ENCODE peak calls at places on chromosomes 13 and 19, in nine cellular contexts. G is fibroblast of lung, D is SK-N-SH, H is neural progenitor cell, W is ovary, U is left ventricle myocardium inferior, V is cardiac fibroblast, L is thoracic aorta, C is AG04450. R is an unnamed sample.

GRCh38 chr19:41443813-41444455 is 978 bp downstream of the ERICH4 start:
- DNase-seq in G (no peak), D (no peak), H (no peak), W (no peak), U (no peak), V (no peak), L (no peak), C (no peak), R (no peak)

GRCh38 chr13:40402931-40403412 is 263.5 kb downstream of the FOXO1 start:
- DNase-seq in G (peak), D (no peak), H (no peak), W (peak), U (no peak), V (peak), L (no peak), C (no peak), R (peak)

GRCh38 chr13:100306444-100306999 is 217.6 kb downstream of the PCCA start:
- DNase-seq in G (no peak), D (no peak), H (no peak), W (no peak), U (no peak), V (no peak), L (no peak), C (no peak), R (peak)

GRCh38 chr19:47781590-47782318 is 3.3 kb downstream of the SELENOW start:
- DNase-seq in G (no peak), D (no peak), H (no peak), W (peak), U (peak), V (no peak), L (no peak), C (no peak), R (peak)

GRCh38 chr19:1250374-1251232 is 2.2 kb downstream of the MIDN start:
- DNase-seq in G (peak), D (peak), H (peak), W (peak), U (peak), V (peak), L (no peak), C (no peak), R (peak)

GRCh38 chr19:38862321-38863059 is 12.7 kb upstream of the HNRNPL start:
- DNase-seq in G (peak), D (peak), H (peak), W (no peak), U (no peak), V (no peak), L (no peak), C (no peak), R (no peak)

GRCh38 chr13:94825507-94825906 is 113.2 kb upstream of the SOX21 start:
- DNase-seq in G (peak), D (peak), H (peak), W (peak), U (peak), V (peak), L (no peak), C (no peak), R (peak)

GRCh38 chr19:2242811-2243210 is 6.2 kb downstream of the SF3A2 start:
- DNase-seq in G (no peak), D (no peak), H (no peak), W (no peak), U (no peak), V (no peak), L (no peak), C (no peak), R (no peak)

GRCh38 chr13:23160241-23161175 is 20.3 kb upstream of the SGCG start:
- DNase-seq in G (peak), D (no peak), H (peak), W (no peak), U (no peak), V (no peak), L (no peak), C (no peak), R (no peak)

GRCh38 chr13:32426981-32427851 is 714 bp downstream of the N4BP2L1 start:
- DNase-seq in G (no peak), D (peak), H (peak), W (peak), U (peak), V (peak), L (no peak), C (no peak), R (peak)

GRCh38 chr19:17859533-17860330 is at the start of gene RPL18A:
- DNase-seq in G (peak), D (peak), H (peak), W (peak), U (peak), V (peak), L (peak), C (peak), R (peak)

GRCh38 chr19:17855333-17856152 is 4.2 kb upstream of the RPL18A start:
- DNase-seq in G (peak), D (peak), H (peak), W (peak), U (peak), V (peak), L (no peak), C (no peak), R (peak)

GRCh38 chr19:17848598-17849292 is 963 bp upstream of the JAK3 start:
- DNase-seq in G (no peak), D (peak), H (peak), W (no peak), U (no peak), V (no peak), L (no peak), C (no peak), R (no peak)

GRCh38 chr19:17854061-17854460 is 5.6 kb upstream of the RPL18A start:
- DNase-seq in G (no peak), D (no peak), H (no peak), W (no peak), U (no peak), V (no peak), L (no peak), C (no peak), R (no peak)
- TF ChIP-seq CTCF in G (no peak), D (no peak), H (no peak), W (no peak), U (no peak), V (no peak), L (no peak), C (no peak), R (no peak)

DNA sequence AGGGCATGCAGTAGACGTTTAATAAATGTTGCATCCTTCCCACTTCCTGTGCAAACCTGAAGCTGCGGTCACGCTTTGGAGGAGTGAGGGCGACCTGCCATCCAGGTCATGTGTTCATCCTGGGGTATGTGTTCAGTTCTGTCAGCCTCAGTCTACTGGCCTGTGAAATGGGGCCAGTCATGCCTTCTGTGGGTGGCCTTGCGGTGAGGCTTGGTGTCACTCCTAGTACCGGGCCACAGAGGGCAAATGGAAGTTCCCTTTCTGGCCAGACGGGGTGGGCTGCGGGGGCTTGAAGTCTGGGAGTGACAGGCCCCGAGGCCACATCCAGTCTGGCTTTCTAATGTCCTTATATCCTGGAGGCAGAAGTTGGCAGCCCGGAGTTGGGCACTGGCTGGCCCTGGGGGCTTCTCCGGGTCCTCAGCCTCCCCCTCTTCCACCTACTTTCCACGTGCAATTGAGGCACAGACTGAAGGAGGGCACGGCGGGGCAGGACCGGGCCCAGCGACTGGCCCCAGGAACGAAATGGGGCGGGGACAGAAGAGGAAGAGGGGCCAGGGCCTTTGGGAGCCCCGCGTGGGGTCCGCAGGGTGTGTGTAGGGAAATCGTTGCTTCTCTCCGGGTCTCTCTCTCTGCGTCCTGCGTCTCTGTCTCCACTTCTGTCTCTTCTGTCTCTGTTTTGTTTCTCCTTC is 11.1 kb downstream of the PDE4A start:
- DNase-seq in G (no peak), D (peak), H (no peak), W (no peak), U (peak), V (peak), L (no peak), C (no peak), R (no peak)
- H3K4me3 ChIP-seq in G (peak), D (peak), H (peak), W (peak), U (peak), V (peak), L (peak), C (peak), R (peak)

DNA sequence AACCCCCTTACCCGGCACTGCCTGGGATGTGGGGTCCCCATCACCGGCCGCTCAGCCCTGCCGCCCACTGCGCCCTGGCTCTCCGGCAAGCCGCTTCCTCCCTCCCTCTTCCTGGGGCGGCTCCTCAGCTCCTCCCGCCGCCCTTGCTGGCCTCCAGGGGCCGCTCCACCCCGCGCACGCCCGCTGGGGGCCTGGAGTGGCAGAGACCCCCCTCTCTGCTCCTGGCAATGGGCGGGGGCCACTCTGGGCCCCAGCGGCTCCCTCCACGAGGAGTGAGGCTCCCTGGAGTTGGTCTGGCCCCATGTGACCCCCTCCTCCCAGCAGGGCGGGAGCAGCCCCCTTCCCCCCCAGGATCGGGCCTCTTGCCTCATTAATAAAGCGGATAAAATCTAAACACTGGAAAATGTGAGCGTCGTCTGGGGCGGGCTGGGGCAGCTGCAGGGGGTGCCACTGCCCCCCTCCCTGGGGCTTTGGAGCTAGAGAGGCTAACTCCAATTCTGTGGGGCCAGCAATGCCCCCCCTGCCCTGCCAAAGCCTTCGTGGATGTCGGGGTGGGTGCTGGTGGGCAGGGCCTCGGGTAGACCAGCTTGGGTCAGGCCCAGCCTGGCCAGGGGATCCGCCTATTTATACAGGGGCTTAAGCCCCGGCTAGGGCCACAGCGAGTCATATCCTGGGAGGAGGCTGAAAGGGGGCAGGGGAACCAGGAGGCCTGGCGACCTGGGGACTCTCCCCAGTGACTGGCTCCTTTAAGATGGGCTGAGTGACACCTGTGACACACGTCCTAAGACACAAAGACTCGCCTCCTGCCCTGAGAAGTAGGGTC is at the start of gene PTGER1:
- DNase-seq in G (peak), D (peak), H (peak), W (no peak), U (no peak), V (peak), L (no peak), C (no peak), R (peak)
- TF ChIP-seq CTCF in G (peak), D (peak), H (peak), W (no peak), U (peak), V (peak), L (no peak), C (peak), R (peak)

GRCh38 chr13:66425741-66426140 is 804.4 kb downstream of the PCDH9 start:
- DNase-seq in G (peak), D (no peak), H (no peak), W (no peak), U (no peak), V (peak), L (no peak), C (no peak), R (peak)
- H3K4me3 ChIP-seq in G (no peak), D (no peak), H (no peak), W (no peak), U (no peak), V (no peak), L (no peak), C (no peak), R (no peak)

DNA sequence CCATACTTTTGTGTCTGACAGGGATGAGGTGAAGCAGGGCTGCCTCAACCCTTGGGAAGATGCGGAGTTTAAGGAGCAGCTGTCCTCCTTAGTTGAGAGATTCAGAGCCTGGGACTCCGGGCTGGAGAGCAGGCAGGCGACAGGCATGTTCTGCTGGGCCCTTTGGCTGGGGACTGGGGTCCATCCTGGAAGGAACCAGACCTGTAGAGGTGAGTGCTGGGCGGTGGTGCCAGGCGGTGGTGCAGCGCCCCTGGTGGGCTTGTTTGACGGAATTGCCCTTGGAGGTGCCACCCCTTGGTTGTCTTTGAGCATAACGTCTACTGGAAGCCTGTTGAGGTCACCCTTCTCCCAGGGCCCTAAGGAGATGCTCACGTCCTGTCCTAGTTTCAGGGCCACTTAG is 20.6 kb upstream of the SLC15A1 start:
- DNase-seq in G (no peak), D (no peak), H (no peak), W (no peak), U (no peak), V (no peak), L (no peak), C (no peak), R (no peak)
- TF ChIP-seq CTCF in G (no peak), D (no peak), H (peak), W (no peak), U (no peak), V (no peak), L (no peak), C (no peak), R (no peak)

DNA sequence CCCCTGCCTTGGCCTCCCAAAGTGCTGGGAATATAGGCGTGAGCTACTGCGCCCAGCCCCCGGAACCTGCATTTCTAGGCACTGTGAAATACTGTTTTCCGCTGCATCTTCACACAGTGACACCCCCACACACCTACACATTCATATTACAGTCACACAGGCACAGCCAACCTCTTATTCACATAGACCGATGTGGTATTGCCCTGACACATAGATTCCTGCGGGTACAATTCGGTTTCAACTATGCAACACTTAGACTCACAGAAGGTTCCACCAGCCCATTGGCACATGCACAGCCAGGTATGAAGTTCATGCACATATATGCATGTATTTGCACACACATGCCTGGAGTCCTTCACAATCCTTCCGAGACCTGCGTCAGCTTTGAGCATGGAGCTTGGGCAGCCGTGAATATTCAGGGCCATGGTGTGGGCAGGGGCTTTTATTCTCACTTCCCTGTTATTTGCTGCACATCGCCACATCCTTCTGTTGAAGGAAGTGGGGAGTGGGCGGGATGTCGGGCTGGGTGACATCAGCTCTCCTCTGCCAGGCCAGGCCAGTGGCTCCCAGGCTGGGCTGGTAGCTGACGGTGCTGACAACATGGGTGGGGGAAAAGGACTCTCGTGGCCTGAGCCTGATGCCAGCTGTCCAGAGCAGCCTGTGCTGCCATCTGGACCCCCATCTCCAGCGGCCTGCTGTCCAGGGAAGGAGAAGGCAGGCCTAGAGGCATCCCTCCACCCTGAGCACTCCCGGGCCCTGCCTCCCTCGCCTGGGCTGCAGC is 5.4 kb upstream of the CDC37 start:
- DNase-seq in G (no peak), D (peak), H (no peak), W (no peak), U (no peak), V (no peak), L (no peak), C (no peak), R (no peak)
- H3K4me3 ChIP-seq in G (no peak), D (no peak), H (no peak), W (no peak), U (no peak), V (no peak), L (no peak), C (no peak), R (no peak)

GRCh38 chr13:74678308-74678958 is 544.2 kb upstream of the KLF12 start:
- DNase-seq in G (no peak), D (no peak), H (no peak), W (no peak), U (no peak), V (peak), L (no peak), C (no peak), R (no peak)

GRCh38 chr13:74687452-74688180 is 553.4 kb upstream of the KLF12 start:
- DNase-seq in G (no peak), D (no peak), H (peak), W (no peak), U (no peak), V (peak), L (no peak), C (no peak), R (no peak)

GRCh38 chr13:74681891-74682290 is 547.7 kb upstream of the KLF12 start:
- DNase-seq in G (no peak), D (no peak), H (no peak), W (no peak), U (no peak), V (no peak), L (no peak), C (no peak), R (no peak)

GRCh38 chr13:74683411-74683810 is 549.2 kb upstream of the KLF12 start:
- DNase-seq in G (no peak), D (no peak), H (no peak), W (no peak), U (no peak), V (peak), L (no peak), C (no peak), R (peak)
- TF ChIP-seq CTCF in G (no peak), D (peak), H (peak), W (no peak), U (no peak), V (no peak), L (no peak), C (peak), R (peak)

DNA sequence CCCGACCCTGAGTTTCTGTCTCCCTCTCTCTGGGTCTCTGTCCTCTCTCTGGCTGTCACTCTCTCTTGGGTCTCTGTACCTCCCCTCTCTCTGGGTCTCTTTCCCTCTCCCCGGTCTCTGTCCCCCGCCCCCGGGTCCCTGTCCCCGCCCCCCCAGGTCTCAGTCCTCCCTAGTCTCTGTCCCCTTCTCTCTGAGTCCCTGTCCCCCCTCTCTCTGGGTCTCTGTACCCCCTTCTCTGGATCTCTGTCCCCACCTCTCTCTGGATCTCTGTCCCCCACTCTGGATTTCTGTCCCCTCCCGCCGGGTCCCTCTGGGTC is 2.3 kb upstream of the FTL start:
- DNase-seq in G (no peak), D (no peak), H (no peak), W (no peak), U (no peak), V (no peak), L (no peak), C (no peak), R (no peak)
- H3K4me3 ChIP-seq in G (no peak), D (no peak), H (no peak), W (no peak), U (no peak), V (no peak), L (no peak), C (no peak), R (no peak)

GRCh38 chr13:98556968-98557591 is 19.8 kb downstream of the STK24 start:
- DNase-seq in G (no peak), D (peak), H (no peak), W (no peak), U (no peak), V (no peak), L (no peak), C (no peak), R (no peak)
- TF ChIP-seq CTCF in G (no peak), D (no peak), H (no peak), W (no peak), U (peak), V (no peak), L (no peak), C (no peak), R (no peak)

DNA sequence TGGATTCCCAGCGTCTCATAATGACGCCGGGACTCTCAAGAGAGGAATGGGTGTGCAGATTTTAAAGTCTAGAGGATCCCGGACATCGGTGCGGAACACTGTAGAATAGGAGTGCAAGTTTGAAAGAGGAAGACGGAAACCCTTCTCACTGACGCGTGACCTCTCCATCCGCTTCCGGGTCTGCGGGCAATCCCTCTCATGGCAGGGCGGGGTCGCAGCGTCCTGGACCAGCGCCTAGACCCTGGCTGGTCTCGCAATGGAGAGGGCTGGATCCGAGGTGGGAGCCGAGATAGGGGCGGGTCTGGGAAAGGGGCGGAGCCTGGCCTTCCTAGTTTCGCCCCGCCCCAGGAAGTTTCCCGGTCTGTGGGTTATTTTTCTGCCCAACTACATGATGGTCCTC is 4.6 kb upstream of the ZNF845 start:
- DNase-seq in G (peak), D (peak), H (no peak), W (peak), U (peak), V (peak), L (no peak), C (no peak), R (peak)
- H3K4me3 ChIP-seq in G (peak), D (no peak), H (no peak), W (no peak), U (peak), V (no peak), L (peak), C (no peak), R (no peak)